ENCODE peak calls at places on chromosomes 16 and 17, in eight cellular contexts. W is esophagus muscularis mucosa, R is HCT116, T is stomach, V is breast epithelium, J is transverse colon, M is K562, F is endothelial cell of umbilical vein. O is an unnamed sample.
A peak's percentile ranks its signal among the peaks of the same experiment; 100 is the strongest.

GRCh38 chr16:88993006-88993787 is 16.2 kb upstream of the CBFA2T3 start:
- DNase-seq in V (no peak), R (no peak), J (no peak), F (no peak), T (no peak), W (no peak), M (peak; percentile 77), O (no peak)

GRCh38 chr16:20683812-20684211 is 13.7 kb downstream of the ACSM1 start:
- DNase-seq in V (no peak), J (no peak), M (no peak), F (no peak), T (no peak), W (no peak), R (no peak), O (no peak)

GRCh38 chr17:44981221-44981968 is 13.3 kb upstream of the C1QL1 start:
- DNase-seq in J (no peak), T (no peak), R (no peak), M (no peak), V (no peak), F (peak; percentile 86), W (no peak), O (no peak)

GRCh38 chr17:43905985-43906852 is 1.1 kb downstream of the MPP2 start:
- DNase-seq in R (no peak), V (peak; percentile 70), M (peak; percentile 68), F (no peak), W (peak; percentile 94), T (peak; percentile 74), J (peak; percentile 62), O (peak; percentile 79)

GRCh38 chr17:49748791-49749190 is 15.1 kb downstream of the FAM117A start:
- DNase-seq in J (peak; percentile 61), T (no peak), V (no peak), M (no peak), W (no peak), R (no peak), F (no peak), O (no peak)

GRCh38 chr16:49061315-49061714 is 220.3 kb downstream of the CBLN1 start:
- DNase-seq in R (no peak), V (no peak), T (no peak), W (peak; percentile 68), F (no peak), M (no peak), J (no peak), O (no peak)

GRCh38 chr17:75191584-75191983 is 8.8 kb upstream of the SUMO2 start:
- DNase-seq in W (no peak), M (no peak), J (no peak), F (no peak), V (no peak), R (no peak), T (no peak), O (no peak)

GRCh38 chr17:17979778-17980177 is 7.1 kb downstream of the DRC3 start:
- DNase-seq in F (no peak), W (no peak), R (no peak), J (no peak), V (no peak), M (no peak), T (no peak), O (no peak)

GRCh38 chr17:45954914-45955313 is 44.1 kb upstream of the STH start:
- DNase-seq in R (no peak), F (no peak), M (no peak), T (no peak), V (no peak), J (no peak), W (no peak), O (no peak)

DNA sequence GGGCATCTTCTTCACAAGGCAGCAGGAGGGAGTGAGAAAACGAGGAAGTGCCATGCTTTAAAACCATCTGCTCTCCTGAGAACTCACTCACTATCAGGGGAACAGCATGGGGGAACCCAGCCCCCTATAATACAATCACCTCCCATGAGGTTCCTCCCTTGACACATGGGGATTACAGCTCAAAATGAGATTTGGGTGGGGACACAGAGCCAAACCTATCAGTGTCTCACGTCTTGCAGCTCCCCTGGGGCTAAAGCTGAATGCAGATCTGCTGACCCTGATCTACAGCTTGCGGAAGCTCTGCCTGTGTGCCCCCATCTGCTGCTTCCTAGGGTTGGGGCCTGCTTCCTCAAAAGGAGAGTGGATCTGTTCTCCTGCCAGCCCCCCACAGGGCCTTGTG is 16.2 kb downstream of the KRT33A start:
- DNase-seq in V (no peak), T (no peak), M (no peak), W (no peak), R (no peak), F (no peak), J (no peak), O (no peak)
- TF ChIP-seq POLR2AphosphoS5 in V (no peak), T (no peak), M (no peak), W (no peak), R (no peak), F (no peak), J (no peak), O (no peak)

DNA sequence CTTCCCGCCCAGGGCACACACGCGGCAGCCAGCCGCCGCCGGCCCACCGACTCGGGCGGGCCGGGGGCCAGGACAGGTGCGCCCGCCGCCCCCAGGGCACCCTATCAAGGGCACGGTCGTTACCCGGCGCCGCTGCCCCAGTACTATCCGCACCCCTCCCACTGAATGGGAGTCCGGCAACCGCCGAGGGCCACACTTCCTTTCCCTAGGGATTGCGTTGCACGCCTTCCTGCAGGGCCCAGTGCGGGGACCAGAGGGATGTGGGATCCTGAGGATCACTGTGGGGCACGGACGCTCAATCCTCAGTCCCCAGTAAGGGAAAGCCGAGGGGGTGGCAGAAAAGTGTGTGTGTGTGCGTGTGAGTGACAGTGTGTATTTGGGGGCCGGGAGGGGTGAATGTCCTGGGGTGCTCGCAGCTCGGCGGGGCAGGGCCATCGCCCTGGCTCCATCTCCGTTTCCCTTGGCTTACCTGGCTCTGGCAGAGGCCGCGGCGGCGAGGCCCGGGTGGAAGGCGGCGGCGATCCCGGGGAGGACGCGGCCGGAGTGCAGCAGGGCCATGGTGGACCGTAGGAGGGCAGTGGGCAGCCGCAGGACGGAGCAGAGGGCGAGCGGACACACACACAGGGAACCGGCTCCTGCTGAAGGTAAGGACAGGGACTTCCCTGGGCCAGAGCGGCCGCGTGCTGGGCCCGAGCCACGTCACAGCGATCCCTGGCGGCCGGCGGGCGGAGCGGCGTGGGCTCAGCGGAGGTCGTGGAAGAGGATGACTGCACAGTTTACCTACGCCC is at the start of gene GOT2:
- DNase-seq in M (peak; percentile 86), V (peak; percentile 81), W (no peak), F (peak; percentile 93), J (peak; percentile 88), T (peak; percentile 83), R (peak; percentile 73), O (peak; percentile 85)
- TF ChIP-seq POLR2A in M (peak; percentile 89), V (no peak), W (no peak), F (peak; percentile 73), J (peak; percentile 69), T (no peak), R (peak; percentile 70), O (no peak)

GRCh38 chr16:56399492-56399891 is 25.9 kb downstream of the AMFR start:
- DNase-seq in F (no peak), J (no peak), R (no peak), T (no peak), W (no peak), M (no peak), V (no peak), O (no peak)
- H3K4me1 ChIP-seq in F (no peaks in the 10 kb centered on the region), J (no peaks in the 10 kb centered on the region), R (no peaks in the 10 kb centered on the region), T (no peaks in the 10 kb centered on the region), W (no peaks in the 10 kb centered on the region), M (no peaks in the 10 kb centered on the region), V (no peaks in the 10 kb centered on the region), O (no peaks in the 10 kb centered on the region)

GRCh38 chr17:691423-691822 is 23.2 kb downstream of the VPS53 start:
- DNase-seq in W (no peak), T (no peak), V (no peak), J (no peak), M (no peak), F (no peak), R (no peak), O (no peak)

GRCh38 chr17:692116-692515 is 22.5 kb downstream of the VPS53 start:
- DNase-seq in R (no peak), W (no peak), V (no peak), J (no peak), F (no peak), T (no peak), M (no peak), O (no peak)

GRCh38 chr17:696412-696811 is 18.2 kb downstream of the VPS53 start:
- DNase-seq in W (no peak), M (no peak), R (no peak), V (no peak), T (no peak), J (no peak), F (no peak), O (no peak)

GRCh38 chr17:697682-698081 is 17.0 kb downstream of the VPS53 start:
- DNase-seq in R (no peak), M (no peak), T (no peak), W (no peak), J (no peak), F (no peak), V (no peak), O (no peak)

DNA sequence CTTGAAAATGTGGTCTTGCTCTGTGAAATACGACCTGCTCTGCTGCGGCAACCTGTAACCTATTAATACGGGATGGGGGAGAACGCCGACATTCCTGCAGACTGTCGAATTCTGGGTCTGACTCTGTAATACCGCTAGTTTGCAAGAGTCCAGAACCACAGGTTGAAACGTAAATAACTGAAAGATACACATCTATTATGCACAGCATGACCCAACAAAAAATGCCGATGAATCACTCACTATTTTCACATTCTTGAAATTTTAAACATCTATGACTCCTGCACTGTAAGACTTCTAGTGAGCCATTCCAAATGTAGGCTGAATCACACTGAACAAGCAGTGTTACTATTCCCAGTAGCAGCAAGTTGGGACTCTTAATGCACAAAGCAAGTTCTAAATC is 20.4 kb downstream of the VPS53 start:
- DNase-seq in F (peak; percentile 78), T (no peak), R (no peak), M (no peak), J (no peak), V (no peak), W (no peak), O (no peak)
- TF ChIP-seq POLR2AphosphoS5 in F (peak; percentile 53), T (no peak), R (no peak), M (no peak), J (no peak), V (no peak), W (peak; percentile 34), O (no peak)

O was measured in upper lobe of left lung.